ENCODE peak calls at places on chromosomes 1 and 21, in nine cellular contexts. One of them, this sample, is unnamed.

GRCh38 chr1:221454096-221454495 is 287.8 kb downstream of the DUSP10 start:
- DNase-seq in A673: no peak
- DNase-seq in C1 segment of cervical spinal cord: no peak
- DNase-seq in AG10803: peak
- DNase-seq in NCI-H460: no peak
- DNase-seq in GM20000: no peak
- DNase-seq in 8988T: no peak
- DNase-seq in ELR: no peak
- DNase-seq in RWPE1: no peak
- DNase-seq in this sample: no peak

GRCh38 chr1:193905288-193906085 is 719.1 kb upstream of the B3GALT2 start:
- DNase-seq in AG10803: no peak
- DNase-seq in A673: no peak
- DNase-seq in RWPE1: no peak
- DNase-seq in NCI-H460: no peak
- DNase-seq in ELR: peak
- DNase-seq in GM20000: no peak
- DNase-seq in C1 segment of cervical spinal cord: no peak
- DNase-seq in 8988T: no peak
- DNase-seq in this sample: peak

GRCh38 chr1:10877894-10878293 is 81.4 kb upstream of the CASZ1 start:
- DNase-seq in AG10803: no peak
- DNase-seq in NCI-H460: no peak
- DNase-seq in A673: no peak
- DNase-seq in ELR: no peak
- DNase-seq in 8988T: no peak
- DNase-seq in C1 segment of cervical spinal cord: no peak
- DNase-seq in RWPE1: no peak
- DNase-seq in GM20000: no peak
- DNase-seq in this sample: no peak

GRCh38 chr21:42758721-42759593 is 105.5 kb downstream of the PDE9A start:
- DNase-seq in C1 segment of cervical spinal cord: no peak
- DNase-seq in AG10803: no peak
- DNase-seq in GM20000: no peak
- DNase-seq in A673: no peak
- DNase-seq in RWPE1: no peak
- DNase-seq in 8988T: no peak
- DNase-seq in ELR: no peak
- DNase-seq in NCI-H460: no peak
- DNase-seq in this sample: no peak

GRCh38 chr1:8211620-8212442 is 106.1 kb upstream of the SLC45A1 start:
- DNase-seq in AG10803: peak
- DNase-seq in NCI-H460: peak
- DNase-seq in GM20000: no peak
- DNase-seq in A673: peak
- DNase-seq in RWPE1: peak
- DNase-seq in 8988T: peak
- DNase-seq in ELR: peak
- DNase-seq in C1 segment of cervical spinal cord: no peak
- DNase-seq in this sample: peak

GRCh38 chr1:85692730-85693314 is 15.4 kb downstream of the ZNHIT6 start:
- DNase-seq in C1 segment of cervical spinal cord: no peak
- DNase-seq in NCI-H460: peak
- DNase-seq in 8988T: no peak
- DNase-seq in RWPE1: peak
- DNase-seq in AG10803: peak
- DNase-seq in ELR: peak
- DNase-seq in GM20000: no peak
- DNase-seq in A673: peak
- DNase-seq in this sample: peak

GRCh38 chr21:36073181-36073580 is 3.4 kb downstream of the CBR1 start:
- DNase-seq in AG10803: no peak
- DNase-seq in C1 segment of cervical spinal cord: peak
- DNase-seq in GM20000: no peak
- DNase-seq in RWPE1: no peak
- DNase-seq in A673: no peak
- DNase-seq in 8988T: no peak
- DNase-seq in ELR: no peak
- DNase-seq in NCI-H460: no peak
- DNase-seq in this sample: no peak

GRCh38 chr1:62325696-62326095 is 6.5 kb upstream of the KANK4 start:
- DNase-seq in A673: no peak
- DNase-seq in GM20000: no peak
- DNase-seq in NCI-H460: no peak
- DNase-seq in ELR: peak
- DNase-seq in AG10803: peak
- DNase-seq in C1 segment of cervical spinal cord: no peak
- DNase-seq in 8988T: no peak
- DNase-seq in RWPE1: no peak
- DNase-seq in this sample: peak

GRCh38 chr1:83029916-83030315 is 969.0 kb downstream of the TTLL7 start:
- DNase-seq in C1 segment of cervical spinal cord: no peak
- DNase-seq in NCI-H460: no peak
- DNase-seq in A673: no peak
- DNase-seq in GM20000: no peak
- DNase-seq in AG10803: peak
- DNase-seq in ELR: peak
- DNase-seq in RWPE1: no peak
- DNase-seq in 8988T: no peak
- DNase-seq in this sample: peak

GRCh38 chr1:8155528-8156186 is 129.5 kb upstream of the ERRFI1 start:
- DNase-seq in AG10803: peak
- DNase-seq in 8988T: no peak
- DNase-seq in RWPE1: peak
- DNase-seq in ELR: peak
- DNase-seq in C1 segment of cervical spinal cord: no peak
- DNase-seq in NCI-H460: no peak
- DNase-seq in GM20000: no peak
- DNase-seq in A673: no peak
- DNase-seq in this sample: peak

GRCh38 chr1:181676269-181676668 is 193.0 kb downstream of the CACNA1E start:
- DNase-seq in ELR: peak
- DNase-seq in AG10803: peak
- DNase-seq in A673: peak
- DNase-seq in GM20000: peak
- DNase-seq in C1 segment of cervical spinal cord: no peak
- DNase-seq in 8988T: no peak
- DNase-seq in RWPE1: peak
- DNase-seq in NCI-H460: peak
- DNase-seq in this sample: peak

GRCh38 chr1:203860396-203860951 is 925 bp upstream of the SNRPE start:
- DNase-seq in 8988T: no peak
- DNase-seq in ELR: peak
- DNase-seq in AG10803: peak
- DNase-seq in RWPE1: peak
- DNase-seq in NCI-H460: no peak
- DNase-seq in A673: peak
- DNase-seq in GM20000: no peak
- DNase-seq in C1 segment of cervical spinal cord: peak
- DNase-seq in this sample: peak

GRCh38 chr1:160521554-160521953 is 1.5 kb downstream of the SLAMF6 start:
- DNase-seq in RWPE1: no peak
- DNase-seq in NCI-H460: no peak
- DNase-seq in C1 segment of cervical spinal cord: no peak
- DNase-seq in A673: no peak
- DNase-seq in 8988T: no peak
- DNase-seq in AG10803: no peak
- DNase-seq in GM20000: peak
- DNase-seq in ELR: no peak
- DNase-seq in this sample: no peak

GRCh38 chr1:241356519-241357365 is at the start of gene RGS7:
- DNase-seq in NCI-H460: peak
- DNase-seq in ELR: peak
- DNase-seq in A673: peak
- DNase-seq in GM20000: peak
- DNase-seq in C1 segment of cervical spinal cord: peak
- DNase-seq in RWPE1: peak
- DNase-seq in 8988T: peak
- DNase-seq in AG10803: peak
- DNase-seq in this sample: peak

GRCh38 chr1:1605034-1605591 is 5.2 kb upstream of the FNDC10 start:
- DNase-seq in C1 segment of cervical spinal cord: no peak
- DNase-seq in A673: peak
- DNase-seq in RWPE1: no peak
- DNase-seq in NCI-H460: no peak
- DNase-seq in AG10803: no peak
- DNase-seq in ELR: no peak
- DNase-seq in GM20000: no peak
- DNase-seq in 8988T: peak
- DNase-seq in this sample: no peak

GRCh38 chr1:54153548-54154439 is 994 bp upstream of the CDCP2 start:
- DNase-seq in RWPE1: peak
- DNase-seq in C1 segment of cervical spinal cord: peak
- DNase-seq in ELR: peak
- DNase-seq in NCI-H460: peak
- DNase-seq in 8988T: no peak
- DNase-seq in GM20000: no peak
- DNase-seq in A673: peak
- DNase-seq in AG10803: peak
- DNase-seq in this sample: peak

GRCh38 chr1:1910651-1911389 is 4.2 kb upstream of the CALML6 start:
- DNase-seq in NCI-H460: no peak
- DNase-seq in C1 segment of cervical spinal cord: no peak
- DNase-seq in RWPE1: no peak
- DNase-seq in GM20000: no peak
- DNase-seq in 8988T: no peak
- DNase-seq in ELR: no peak
- DNase-seq in AG10803: no peak
- DNase-seq in A673: no peak
- DNase-seq in this sample: no peak

GRCh38 chr1:19179597-19180271 is 30.3 kb downstream of the UBR4 start:
- DNase-seq in AG10803: peak
- DNase-seq in A673: peak
- DNase-seq in GM20000: no peak
- DNase-seq in NCI-H460: peak
- DNase-seq in 8988T: no peak
- DNase-seq in ELR: peak
- DNase-seq in C1 segment of cervical spinal cord: no peak
- DNase-seq in RWPE1: no peak
- DNase-seq in this sample: no peak

GRCh38 chr1:231161711-231162299 is at the start of gene TRIM67:
- DNase-seq in GM20000: no peak
- DNase-seq in ELR: peak
- DNase-seq in C1 segment of cervical spinal cord: no peak
- DNase-seq in AG10803: no peak
- DNase-seq in NCI-H460: no peak
- DNase-seq in 8988T: no peak
- DNase-seq in A673: peak
- DNase-seq in RWPE1: no peak
- DNase-seq in this sample: peak

GRCh38 chr1:164641353-164641730 is 82.4 kb downstream of the PBX1 start:
- DNase-seq in ELR: peak
- DNase-seq in AG10803: peak
- DNase-seq in RWPE1: no peak
- DNase-seq in A673: no peak
- DNase-seq in 8988T: no peak
- DNase-seq in GM20000: no peak
- DNase-seq in C1 segment of cervical spinal cord: no peak
- DNase-seq in NCI-H460: no peak
- DNase-seq in this sample: peak

GRCh38 chr1:47231314-47232186 is 475 bp downstream of the TAL1 start:
- DNase-seq in GM20000: peak
- DNase-seq in AG10803: peak
- DNase-seq in 8988T: no peak
- DNase-seq in A673: peak
- DNase-seq in C1 segment of cervical spinal cord: peak
- DNase-seq in RWPE1: no peak
- DNase-seq in ELR: peak
- DNase-seq in NCI-H460: peak
- DNase-seq in this sample: peak

GRCh38 chr1:207858806-207859205 is 52.1 kb downstream of the CD34 start:
- DNase-seq in GM20000: no peak
- DNase-seq in 8988T: no peak
- DNase-seq in NCI-H460: no peak
- DNase-seq in C1 segment of cervical spinal cord: no peak
- DNase-seq in ELR: no peak
- DNase-seq in AG10803: no peak
- DNase-seq in RWPE1: no peak
- DNase-seq in A673: no peak
- DNase-seq in this sample: no peak

GRCh38 chr1:116817582-116818064 is 63.4 kb downstream of the CD2 start:
- DNase-seq in GM20000: peak
- DNase-seq in RWPE1: peak
- DNase-seq in C1 segment of cervical spinal cord: no peak
- DNase-seq in AG10803: peak
- DNase-seq in A673: peak
- DNase-seq in 8988T: peak
- DNase-seq in NCI-H460: peak
- DNase-seq in ELR: peak
- DNase-seq in this sample: peak

GRCh38 chr1:167043752-167044488 is 46.3 kb downstream of the GPA33 start:
- DNase-seq in NCI-H460: peak
- DNase-seq in ELR: peak
- DNase-seq in GM20000: peak
- DNase-seq in RWPE1: peak
- DNase-seq in AG10803: peak
- DNase-seq in 8988T: no peak
- DNase-seq in C1 segment of cervical spinal cord: no peak
- DNase-seq in A673: peak
- DNase-seq in this sample: peak

GRCh38 chr21:29287383-29287782 is 11.3 kb upstream of the BACH1 start:
- DNase-seq in A673: peak
- DNase-seq in GM20000: no peak
- DNase-seq in AG10803: peak
- DNase-seq in NCI-H460: no peak
- DNase-seq in RWPE1: no peak
- DNase-seq in ELR: peak
- DNase-seq in 8988T: no peak
- DNase-seq in C1 segment of cervical spinal cord: no peak
- DNase-seq in this sample: peak

GRCh38 chr1:153119491-153119971 is 6.2 kb upstream of the SPRR2F start:
- DNase-seq in 8988T: no peak
- DNase-seq in C1 segment of cervical spinal cord: no peak
- DNase-seq in RWPE1: no peak
- DNase-seq in GM20000: no peak
- DNase-seq in AG10803: no peak
- DNase-seq in A673: no peak
- DNase-seq in ELR: no peak
- DNase-seq in NCI-H460: no peak
- DNase-seq in this sample: no peak

GRCh38 chr1:221510793-221511503 is 230.9 kb downstream of the DUSP10 start:
- DNase-seq in C1 segment of cervical spinal cord: no peak
- DNase-seq in ELR: no peak
- DNase-seq in NCI-H460: no peak
- DNase-seq in A673: no peak
- DNase-seq in RWPE1: no peak
- DNase-seq in 8988T: no peak
- DNase-seq in AG10803: no peak
- DNase-seq in GM20000: no peak
- DNase-seq in this sample: no peak

GRCh38 chr21:43850728-43851295 is 14.2 kb upstream of the AGPAT3 start:
- DNase-seq in 8988T: no peak
- DNase-seq in AG10803: no peak
- DNase-seq in GM20000: no peak
- DNase-seq in ELR: no peak
- DNase-seq in NCI-H460: no peak
- DNase-seq in A673: no peak
- DNase-seq in C1 segment of cervical spinal cord: no peak
- DNase-seq in RWPE1: no peak
- DNase-seq in this sample: no peak

GRCh38 chr1:228870041-228870713 is 134.9 kb downstream of the RHOU start:
- DNase-seq in C1 segment of cervical spinal cord: no peak
- DNase-seq in AG10803: no peak
- DNase-seq in NCI-H460: no peak
- DNase-seq in RWPE1: no peak
- DNase-seq in ELR: no peak
- DNase-seq in 8988T: no peak
- DNase-seq in GM20000: no peak
- DNase-seq in A673: no peak
- DNase-seq in this sample: no peak

GRCh38 chr1:150609726-150610125 is 19.7 kb downstream of the ENSA start:
- DNase-seq in AG10803: peak
- DNase-seq in GM20000: no peak
- DNase-seq in C1 segment of cervical spinal cord: no peak
- DNase-seq in A673: no peak
- DNase-seq in 8988T: no peak
- DNase-seq in NCI-H460: no peak
- DNase-seq in RWPE1: no peak
- DNase-seq in ELR: no peak
- DNase-seq in this sample: no peak

GRCh38 chr1:39076127-39076798 is 50.1 kb downstream of the NDUFS5 start:
- DNase-seq in 8988T: no peak
- DNase-seq in AG10803: peak
- DNase-seq in ELR: peak
- DNase-seq in C1 segment of cervical spinal cord: peak
- DNase-seq in A673: no peak
- DNase-seq in RWPE1: no peak
- DNase-seq in NCI-H460: no peak
- DNase-seq in GM20000: no peak
- DNase-seq in this sample: peak